ENCODE peak calls at places on chromosome 14, in four cellular contexts. C is breast epithelium, Y is sigmoid colon, L is GM12878. A is an unnamed sample.

GRCh38 chr14:68712703-68713370 is 80.0 kb downstream of the ZFP36L1 start:
- DNase-seq in L (no peak), Y (peak), C (no peak), A (no peak)

GRCh38 chr14:91269076-91269991 is 24.8 kb upstream of the GPR68 start:
- DNase-seq in Y (no peak), L (no peak), C (no peak), A (no peak)

GRCh38 chr14:58812050-58812690 is 174.4 kb downstream of the DACT1 start:
- DNase-seq in C (no peak), L (no peak), Y (no peak), A (no peak)

GRCh38 chr14:57526942-57527341 is 33.3 kb upstream of the CCDC198 start:
- DNase-seq in L (no peak), Y (no peak), C (no peak), A (no peak)

GRCh38 chr14:75543786-75544185 is 21.5 kb downstream of the BATF start:
- DNase-seq in Y (no peak), L (no peak), C (no peak), A (no peak)

GRCh38 chr14:103711516-103712431 is 3.5 kb downstream of the XRCC3 start:
- DNase-seq in C (peak), Y (peak), L (no peak), A (no peak)

GRCh38 chr14:91246051-91246852 is 1.7 kb upstream of the GPR68 start:
- DNase-seq in L (no peak), Y (no peak), C (no peak), A (no peak)

GRCh38 chr14:59847711-59848110 is 22.9 kb downstream of the RTN1 start:
- DNase-seq in C (no peak), L (no peak), Y (no peak), A (no peak)

GRCh38 chr14:66842911-66843572 is 335.1 kb downstream of the GPHN start:
- DNase-seq in L (no peak), Y (no peak), C (no peak), A (no peak)

GRCh38 chr14:58488550-58488949 is 61.0 kb downstream of the KIAA0586 start:
- DNase-seq in C (no peak), L (no peak), Y (no peak), A (no peak)

GRCh38 chr14:44895716-44896115 is 66.0 kb downstream of the KLHL28 start:
- DNase-seq in L (no peak), Y (no peak), C (no peak), A (no peak)

GRCh38 chr14:61704554-61704953 is 9.2 kb downstream of the HIF1A start:
- DNase-seq in Y (no peak), L (no peak), C (no peak), A (no peak)

GRCh38 chr14:104894331-104895206 is 29.5 kb downstream of the CEP170B start:
- DNase-seq in L (no peak), C (no peak), Y (peak), A (no peak)

GRCh38 chr14:61456720-61457119 is 135.3 kb downstream of the PRKCH start:
- DNase-seq in Y (peak), C (peak), L (no peak), A (no peak)

GRCh38 chr14:98144964-98145363 is 1127.0 kb downstream of the BCL11B start:
- DNase-seq in C (no peak), Y (no peak), L (no peak), A (no peak)

GRCh38 chr14:79920180-79920579 is 291.1 kb downstream of the DIO2 start:
- DNase-seq in C (no peak), Y (no peak), L (no peak), A (no peak)

GRCh38 chr14:21092147-21093011 is 6.1 kb downstream of the ZNF219 start:
- DNase-seq in L (no peak), Y (peak), C (peak), A (no peak)

GRCh38 chr14:30872602-30873001 is 1.8 kb upstream of the COCH start:
- DNase-seq in Y (no peak), L (no peak), C (no peak), A (no peak)

GRCh38 chr14:105064721-105065143 is 498 bp downstream of the GPR132 start:
- DNase-seq in Y (peak), L (no peak), C (no peak), A (no peak)

GRCh38 chr14:36785511-36785910 is 123.9 kb downstream of the PAX9 start:
- DNase-seq in Y (no peak), L (no peak), C (no peak), A (no peak)

GRCh38 chr14:93959239-93960107 is 16.9 kb downstream of the ASB2 start:
- DNase-seq in C (peak), Y (no peak), L (peak), A (no peak)

GRCh38 chr14:99231181-99231849 is 40.7 kb downstream of the BCL11B start:
- DNase-seq in L (no peak), C (no peak), Y (no peak), A (no peak)

GRCh38 chr14:102086972-102087761 is at the start of gene HSP90AA1:
- DNase-seq in Y (peak), C (peak), L (peak), A (no peak)

GRCh38 chr14:103474893-103475292 is 47.7 kb downstream of the CKB start:
- DNase-seq in Y (no peak), C (no peak), L (no peak), A (no peak)

GRCh38 chr14:67221248-67221981 is 19.8 kb upstream of the PALS1 start:
- DNase-seq in Y (no peak), L (no peak), C (no peak), A (no peak)

GRCh38 chr14:94514351-94514750 is 5.1 kb upstream of the SERPINA12 start:
- DNase-seq in L (no peak), Y (no peak), C (no peak), A (no peak)

GRCh38 chr14:73591690-73592448 is at the start of gene ACOT4:
- DNase-seq in L (no peak), C (no peak), Y (peak), A (no peak)

GRCh38 chr14:102986810-102987579 is 64.5 kb downstream of the AMN start:
- DNase-seq in Y (no peak), C (no peak), L (no peak), A (no peak)

GRCh38 chr14:93160353-93160801 is 24.3 kb downstream of the MOAP1 start:
- DNase-seq in L (no peak), C (no peak), Y (no peak), A (no peak)

GRCh38 chr14:71665157-71665556 is 267.1 kb upstream of the RGS6 start:
- DNase-seq in L (no peak), C (no peak), Y (no peak), A (no peak)

GRCh38 chr14:52877628-52878027 is 73.2 kb downstream of the FERMT2 start:
- DNase-seq in C (no peak), Y (no peak), L (no peak), A (no peak)

GRCh38 chr14:23829736-23830474 is 123.7 kb upstream of the DHRS4 start:
- DNase-seq in Y (no peak), C (no peak), L (no peak), A (no peak)

GRCh38 chr14:52740751-52741150 is 10.8 kb downstream of the STYX start:
- DNase-seq in C (no peak), L (no peak), Y (no peak), A (no peak)

GRCh38 chr14:50232276-50232642 is 881 bp upstream of the SOS2 start:
- DNase-seq in C (no peak), Y (no peak), L (no peak), A (no peak)

GRCh38 chr14:50233335-50234250 is 2.2 kb upstream of the SOS2 start:
- DNase-seq in Y (no peak), L (no peak), C (no peak), A (no peak)

GRCh38 chr14:50230601-50231474 is 540 bp downstream of the SOS2 start:
- DNase-seq in L (peak), Y (peak), C (peak), A (peak)

GRCh38 chr14:50229646-50230045 is 1.7 kb downstream of the SOS2 start:
- DNase-seq in Y (no peak), C (no peak), L (no peak), A (no peak)

DNA sequence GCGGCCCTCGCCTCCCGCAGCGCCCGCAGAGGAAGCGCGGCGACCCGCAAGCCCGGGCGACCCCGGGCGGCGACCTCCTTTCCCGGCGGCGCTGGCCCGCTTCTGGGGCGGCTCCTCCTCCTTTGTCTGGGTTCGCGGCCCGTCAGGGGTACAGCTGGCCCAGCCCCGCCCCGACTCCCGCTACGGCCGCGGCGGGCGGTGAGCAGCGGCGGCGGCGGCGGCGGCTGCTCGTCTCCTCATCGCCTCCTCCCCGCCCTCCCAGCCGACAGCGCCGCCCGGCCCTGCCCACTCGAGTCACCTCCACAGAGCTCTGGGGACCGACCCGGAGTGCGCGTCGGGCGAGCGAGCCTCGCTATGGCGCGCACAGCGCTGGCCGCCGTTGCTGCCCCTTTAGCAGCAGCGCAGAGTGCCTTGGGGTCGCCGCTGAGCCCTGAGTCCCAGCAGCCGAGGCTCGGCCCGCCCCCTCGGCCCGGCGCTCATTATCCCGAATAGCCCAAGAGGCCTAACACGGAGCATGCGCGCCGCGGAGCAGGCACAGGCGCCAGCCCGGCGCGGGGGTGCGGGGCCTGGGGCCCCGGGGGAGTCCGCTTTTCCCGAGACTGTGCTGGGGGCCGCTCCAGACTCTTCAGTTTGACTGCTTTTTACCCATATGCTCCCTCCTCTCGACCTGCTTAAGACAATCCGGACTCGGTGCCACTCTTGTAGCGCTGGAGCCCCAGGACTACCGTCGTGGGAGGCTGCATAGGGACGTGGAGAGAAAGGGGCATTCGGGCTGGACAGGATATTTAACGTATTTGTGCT is at the start of gene SOS2:
- DNase-seq in C (peak), Y (peak), L (peak), A (peak)
- H3K4me3 ChIP-seq in C (peak), Y (peak), L (peak), A (peak)

DNA sequence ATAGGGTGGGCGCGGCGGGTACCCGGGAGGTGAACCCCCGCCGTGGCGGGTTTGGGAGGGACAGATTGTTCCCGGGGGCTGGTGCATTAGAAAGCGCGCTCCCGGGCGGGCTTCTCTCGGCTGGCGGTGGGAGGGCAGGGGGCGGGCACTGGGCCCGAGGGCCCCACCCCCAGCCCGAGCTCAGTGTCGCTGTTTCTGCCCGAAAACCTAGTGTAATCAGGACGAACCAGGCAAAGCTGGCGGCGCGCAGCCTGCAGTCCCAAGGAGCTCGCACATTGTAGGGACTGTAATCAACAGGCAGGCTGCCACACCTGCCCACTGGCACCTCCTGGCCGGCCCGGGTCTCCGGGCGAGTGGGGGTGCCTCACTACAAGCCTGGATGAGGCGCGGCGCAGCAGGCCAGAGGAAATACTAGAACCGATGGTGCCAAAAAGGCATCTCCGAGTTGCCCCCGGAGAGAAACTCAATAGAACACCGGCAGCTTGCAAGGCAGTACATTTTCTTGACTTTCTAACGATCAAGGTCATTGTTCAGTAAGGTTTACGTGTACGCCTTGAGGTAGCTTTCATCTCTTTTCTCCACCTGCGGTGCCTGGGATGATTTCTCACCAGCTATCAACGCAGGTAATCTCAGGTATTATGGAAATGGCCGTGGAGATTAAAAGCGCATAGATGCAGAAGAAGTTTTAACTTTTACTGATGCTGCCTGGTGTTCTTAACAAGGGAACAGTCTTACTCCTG is 845 bp upstream of the SPTB start:
- DNase-seq in Y (peak), C (no peak), L (no peak), A (no peak)
- TF ChIP-seq POLR2AphosphoS5 in Y (no peak), C (no peak), L (no peak), A (no peak)

GRCh38 chr14:100677152-100677924 is 49.4 kb upstream of the DLK1 start:
- DNase-seq in L (no peak), Y (peak), C (no peak), A (peak)
- H3K4me3 ChIP-seq in L (no peak), Y (no peak), C (no peak), A (peak)

DNA sequence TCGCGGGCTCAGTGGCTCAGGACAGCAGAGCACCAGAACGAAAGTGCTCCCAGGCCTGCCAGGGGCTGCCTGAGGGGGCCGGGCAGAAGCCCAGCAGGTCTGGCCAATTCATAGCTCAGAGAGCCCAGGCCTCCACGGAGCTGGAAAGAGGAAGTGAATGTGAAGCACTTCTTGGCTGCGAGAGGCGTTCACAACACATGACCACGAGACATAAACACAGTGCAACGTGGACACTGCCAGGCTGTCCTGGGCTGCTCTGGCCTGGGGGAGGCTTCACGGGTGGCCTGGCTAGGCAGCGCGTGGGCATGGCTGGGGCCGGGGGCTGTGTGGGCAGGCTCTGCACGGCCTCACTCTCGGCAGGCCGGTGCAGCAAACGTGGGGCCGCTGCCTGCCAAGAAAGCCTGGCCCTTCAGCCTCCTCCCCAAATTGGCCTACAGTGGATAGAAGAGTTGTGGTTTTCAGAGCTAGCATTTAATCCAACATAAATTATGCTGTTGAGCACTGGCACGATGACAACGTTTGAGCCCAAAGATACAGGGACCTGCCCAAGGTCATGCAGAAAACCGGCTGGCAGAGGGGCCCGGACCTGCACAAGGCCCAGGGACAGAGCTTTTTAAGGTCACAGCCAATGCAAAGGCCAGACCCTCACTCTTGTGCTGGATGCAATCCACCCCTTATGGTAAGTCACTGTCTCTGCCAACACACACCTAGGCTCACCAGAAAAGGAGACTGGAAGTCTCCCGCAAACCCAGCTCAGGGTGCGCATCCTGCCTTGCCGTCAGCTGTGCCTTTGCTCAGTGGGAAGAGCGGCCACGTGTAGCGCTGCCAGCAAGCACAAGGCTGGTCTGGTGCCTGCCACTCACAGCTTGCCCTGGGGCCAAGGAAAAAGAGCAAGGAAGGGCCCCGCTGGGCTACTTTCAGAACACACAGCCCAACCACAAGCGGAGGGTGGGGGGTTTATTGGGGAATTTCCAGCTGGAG is 8.6 kb downstream of the SLC25A29 start:
- DNase-seq in L (peak), Y (peak), C (peak), A (no peak)
- TF ChIP-seq POLR2AphosphoS5 in L (no peak), Y (peak), C (no peak), A (no peak)